ENCODE peak calls at places on chromosomes 4 and X, in nine cellular contexts. H is HCT116, G is right lobe of liver, J is NB4, O is testis, I is stomach, D is transverse colon, A is A549, R is spleen. E is an unnamed sample.

GRCh38 chr4:129172181-129172580 is 76.2 kb downstream of the C4orf33 start:
- DNase-seq in H (no peak), G (no peak), J (no peak), O (no peak), I (no peak), D (no peak), A (no peak), R (no peak), E (no peak)

GRCh38 chr4:164716901-164717300 is 37.0 kb upstream of the SMIM31 start:
- DNase-seq in H (no peak), G (no peak), J (peak), O (peak), I (no peak), D (no peak), A (no peak), R (no peak), E (no peak)

GRCh38 chrX:23752740-23753435 is 9.8 kb upstream of the ACOT9 start:
- DNase-seq in H (no peak), G (no peak), J (no peak), O (no peak), I (no peak), D (no peak), A (no peak), R (no peak), E (no peak)

GRCh38 chrX:24498975-24499374 is 33.9 kb downstream of the PDK3 start:
- DNase-seq in H (no peak), G (no peak), J (peak), O (no peak), I (no peak), D (no peak), A (peak), R (no peak), E (no peak)

GRCh38 chr4:176981551-176981950 is 188.8 kb upstream of the VEGFC start:
- DNase-seq in H (no peak), G (no peak), J (no peak), O (no peak), I (no peak), D (no peak), A (no peak), R (no peak), E (no peak)

GRCh38 chr4:137299281-137299680 is 233.0 kb downstream of the PCDH18 start:
- DNase-seq in H (no peak), G (no peak), J (no peak), O (no peak), I (no peak), D (no peak), A (no peak), R (no peak), E (no peak)

GRCh38 chr4:176077561-176077960 is 11.9 kb downstream of the WDR17 start:
- DNase-seq in H (no peak), G (no peak), J (no peak), O (no peak), I (no peak), D (no peak), A (no peak), R (no peak), E (no peak)

GRCh38 chrX:74286950-74287349 is 17.0 kb upstream of the ZCCHC13 start:
- DNase-seq in H (no peak), G (no peak), J (no peak), O (no peak), I (no peak), D (no peak), A (no peak), R (no peak), E (no peak)

GRCh38 chrX:64229145-64229544 is 1.3 kb downstream of the ASB12 start:
- DNase-seq in H (no peak), G (no peak), J (peak), O (no peak), I (no peak), D (peak), A (no peak), R (no peak), E (no peak)

GRCh38 chrX:75781618-75782017 is 3.4 kb downstream of the MAGEE2 start:
- DNase-seq in H (no peak), G (no peak), J (no peak), O (peak), I (no peak), D (no peak), A (no peak), R (no peak), E (peak)

GRCh38 chr4:3346146-3346545 is 53.3 kb downstream of the RGS12 start:
- DNase-seq in H (peak), G (no peak), J (peak), O (peak), I (peak), D (peak), A (peak), R (no peak), E (no peak)

GRCh38 chrX:153307546-153308175 is 13.9 kb downstream of the PNMA6F start:
- DNase-seq in H (no peak), G (no peak), J (peak), O (peak), I (no peak), D (no peak), A (no peak), R (no peak), E (no peak)

GRCh38 chr4:54232151-54232688 is 3.1 kb downstream of the PDGFRA start:
- DNase-seq in H (no peak), G (no peak), J (no peak), O (no peak), I (no peak), D (no peak), A (no peak), R (no peak), E (peak)

GRCh38 chr4:151659631-151660030 is 101.2 kb downstream of the GATB start:
- DNase-seq in H (no peak), G (no peak), J (no peak), O (peak), I (no peak), D (no peak), A (no peak), R (no peak), E (no peak)

GRCh38 chr4:123430031-123430430 is 33.4 kb downstream of the SPRY1 start:
- DNase-seq in H (no peak), G (no peak), J (peak), O (no peak), I (no peak), D (no peak), A (no peak), R (no peak), E (no peak)

GRCh38 chrX:84046403-84046984 is 141.5 kb downstream of the RPS6KA6 start:
- DNase-seq in H (no peak), G (no peak), J (peak), O (peak), I (peak), D (no peak), A (peak), R (no peak), E (no peak)

GRCh38 chr4:156052116-156052515 is 98.5 kb upstream of the CTSO start:
- DNase-seq in H (no peak), G (no peak), J (no peak), O (no peak), I (no peak), D (no peak), A (no peak), R (no peak), E (no peak)

GRCh38 chr4:42720514-42720913 is 63.6 kb upstream of the ATP8A1 start:
- DNase-seq in H (no peak), G (no peak), J (no peak), O (no peak), I (no peak), D (no peak), A (no peak), R (no peak), E (no peak)

GRCh38 chr4:145533011-145533410 is 51.4 kb downstream of the SMAD1 start:
- DNase-seq in H (no peak), G (no peak), J (no peak), O (no peak), I (no peak), D (no peak), A (no peak), R (no peak), E (no peak)

GRCh38 chr4:77481856-77482255 is 123.8 kb upstream of the CXCL13 start:
- DNase-seq in H (no peak), G (no peak), J (no peak), O (no peak), I (no peak), D (no peak), A (no peak), R (no peak), E (no peak)

GRCh38 chr4:71648448-71648847 is 135.4 kb downstream of the GC start:
- DNase-seq in H (no peak), G (no peak), J (no peak), O (no peak), I (no peak), D (no peak), A (no peak), R (no peak), E (no peak)

GRCh38 chr4:74624351-74625151 is 169.8 kb downstream of the BTC start:
- DNase-seq in H (peak), G (no peak), J (peak), O (no peak), I (no peak), D (no peak), A (peak), R (no peak), E (no peak)

GRCh38 chr4:101037249-101037648 is 310.1 kb downstream of the PPP3CA start:
- DNase-seq in H (peak), G (no peak), J (no peak), O (no peak), I (no peak), D (no peak), A (no peak), R (no peak), E (no peak)

GRCh38 chr4:65791807-65792308 is 121.6 kb upstream of the EPHA5 start:
- DNase-seq in H (no peak), G (no peak), J (peak), O (peak), I (no peak), D (no peak), A (no peak), R (no peak), E (no peak)

GRCh38 chr4:23822181-23822580 is 67.7 kb downstream of the PPARGC1A start:
- DNase-seq in H (no peak), G (no peak), J (no peak), O (no peak), I (no peak), D (no peak), A (no peak), R (no peak), E (no peak)

GRCh38 chr4:53192017-53192416 is 173.8 kb downstream of the SCFD2 start:
- DNase-seq in H (no peak), G (no peak), J (peak), O (no peak), I (no peak), D (no peak), A (no peak), R (no peak), E (no peak)

DNA sequence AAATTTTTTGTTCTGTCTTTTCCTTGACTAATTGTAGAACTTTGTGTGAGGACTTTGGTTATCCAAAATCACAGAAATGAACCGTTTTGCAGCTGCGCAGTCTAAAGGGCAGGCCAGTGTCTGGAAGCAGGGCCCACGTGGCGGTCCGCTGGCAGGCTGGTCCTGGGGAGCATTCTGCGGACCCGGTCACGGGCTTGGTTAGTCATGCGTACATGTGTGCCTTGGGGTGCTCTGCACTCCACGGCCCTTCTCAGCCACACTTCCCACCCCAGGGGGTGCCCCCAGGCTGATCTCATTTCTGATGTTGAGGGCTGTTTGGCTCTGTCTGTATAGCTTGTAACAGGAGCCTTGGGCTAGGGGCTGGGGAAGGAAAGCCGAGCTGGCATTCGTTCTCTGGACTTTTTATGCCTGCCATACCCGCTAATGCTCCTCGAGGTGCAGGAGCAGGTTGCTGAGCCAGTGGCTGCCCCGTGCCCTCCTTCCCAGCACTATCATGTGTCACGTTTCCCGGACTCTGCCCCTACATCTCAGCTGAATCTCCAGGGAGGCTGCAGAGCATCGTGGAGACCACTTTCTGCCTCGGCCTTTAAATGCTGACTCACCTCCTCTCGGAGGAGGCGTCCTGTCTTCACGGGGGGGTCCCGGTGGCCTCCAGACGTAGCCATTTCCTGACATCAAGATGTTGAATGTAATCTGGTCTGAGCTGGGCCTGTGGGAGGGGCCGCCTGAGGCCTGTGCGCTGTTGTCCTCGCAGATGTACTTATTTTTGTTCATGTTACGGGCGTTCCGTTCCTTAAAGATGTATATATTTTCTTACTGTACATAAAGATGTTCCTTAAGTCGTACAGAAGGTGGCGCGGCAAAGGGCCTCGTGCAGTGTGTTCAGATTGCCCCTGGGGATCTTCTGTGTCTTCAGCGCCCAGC is 11.4 kb upstream of the TADA2B start:
- DNase-seq in H (no peak), G (no peak), J (peak), O (no peak), I (no peak), D (no peak), A (no peak), R (no peak), E (no peak)
- TF ChIP-seq POLR2A in H (no peak), G (no peak), J (no peak), O (no peak), I (no peak), D (no peak), A (no peak), R (no peak), E (no peak)

GRCh38 chrX:78747471-78747870 is at the start of gene LPAR4:
- DNase-seq in H (no peak), G (no peak), J (no peak), O (peak), I (no peak), D (no peak), A (no peak), R (no peak), E (peak)
- H3K4me3 ChIP-seq in H (no peak), G (no peak), J (no peak), O (peak), I (peak), D (no peak), A (no peak), R (no peak), E (peak)

GRCh38 chr4:125357675-125358074 is 42.9 kb downstream of the FAT4 start:
- DNase-seq in H (no peak), G (no peak), J (no peak), O (no peak), I (no peak), D (no peak), A (no peak), R (no peak), E (no peak)

GRCh38 chr4:125359960-125360628 is 45.3 kb downstream of the FAT4 start:
- DNase-seq in H (no peak), G (no peak), J (no peak), O (no peak), I (no peak), D (no peak), A (no peak), R (no peak), E (no peak)

GRCh38 chr4:125360727-125361126 is 46.0 kb downstream of the FAT4 start:
- DNase-seq in H (no peak), G (no peak), J (no peak), O (no peak), I (no peak), D (no peak), A (no peak), R (no peak), E (no peak)

GRCh38 chr4:125358453-125358852 is 43.7 kb downstream of the FAT4 start:
- DNase-seq in H (no peak), G (no peak), J (no peak), O (no peak), I (no peak), D (no peak), A (no peak), R (no peak), E (no peak)

GRCh38 chr4:125359363-125359762 is 44.6 kb downstream of the FAT4 start:
- DNase-seq in H (no peak), G (no peak), J (no peak), O (no peak), I (no peak), D (no peak), A (no peak), R (no peak), E (no peak)
- TF ChIP-seq CTCF in H (no peak), G (no peak), J (no peak), O (no peak), I (no peak), D (no peak), A (no peak), R (no peak), E (no peak)

DNA sequence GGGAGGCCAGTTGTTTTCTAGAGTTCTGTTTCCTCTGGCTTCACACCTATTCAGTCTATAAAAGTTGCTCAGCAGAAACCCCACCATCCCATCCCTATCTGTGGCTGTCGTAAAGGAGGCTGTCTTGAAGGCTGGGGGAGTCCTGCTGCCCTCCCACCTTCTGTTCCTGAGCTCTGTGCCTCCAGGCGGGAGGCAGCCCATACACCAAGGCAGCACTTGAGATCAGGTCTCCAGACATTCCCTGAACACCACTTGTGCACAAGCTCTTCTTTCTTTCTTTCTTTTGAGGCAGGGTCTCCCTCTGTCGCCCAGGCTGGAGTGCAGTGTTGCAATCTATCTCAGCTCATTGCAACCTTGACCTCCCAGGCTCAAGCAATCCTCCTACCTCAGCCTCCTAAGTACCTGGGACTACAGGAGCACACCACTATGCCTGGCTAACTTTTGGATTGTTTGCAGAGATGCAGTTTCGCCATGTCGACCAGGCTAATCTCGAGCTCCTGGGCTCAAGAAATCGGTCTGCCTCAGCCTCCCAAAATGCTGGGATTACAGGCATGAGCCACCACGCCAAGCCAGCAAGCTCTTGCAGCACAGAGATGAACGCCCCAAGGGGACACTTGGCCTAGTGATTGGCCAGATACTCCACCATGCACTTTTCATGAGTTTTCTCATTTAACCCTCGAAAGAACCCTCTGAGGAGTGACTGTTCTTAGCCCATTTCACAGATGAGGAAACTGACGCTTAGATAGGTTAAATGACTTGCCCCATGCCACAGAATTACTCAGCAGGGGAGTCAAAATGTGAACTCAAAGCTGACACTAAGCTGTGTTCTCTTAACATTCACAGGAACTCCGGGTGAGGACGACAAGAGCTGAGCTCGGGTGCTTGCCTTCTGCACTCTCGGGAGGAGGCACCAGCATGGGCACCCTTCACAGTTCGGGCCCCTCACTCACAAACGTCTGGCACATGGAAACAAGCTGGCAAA is 55.8 kb upstream of the ENPP6 start:
- DNase-seq in H (no peak), G (no peak), J (no peak), O (no peak), I (no peak), D (no peak), A (no peak), R (no peak), E (no peak)
- TF ChIP-seq POLR2A in H (no peak), G (no peak), J (no peak), O (no peak), I (no peak), D (no peak), A (no peak), R (no peak), E (no peak)

DNA sequence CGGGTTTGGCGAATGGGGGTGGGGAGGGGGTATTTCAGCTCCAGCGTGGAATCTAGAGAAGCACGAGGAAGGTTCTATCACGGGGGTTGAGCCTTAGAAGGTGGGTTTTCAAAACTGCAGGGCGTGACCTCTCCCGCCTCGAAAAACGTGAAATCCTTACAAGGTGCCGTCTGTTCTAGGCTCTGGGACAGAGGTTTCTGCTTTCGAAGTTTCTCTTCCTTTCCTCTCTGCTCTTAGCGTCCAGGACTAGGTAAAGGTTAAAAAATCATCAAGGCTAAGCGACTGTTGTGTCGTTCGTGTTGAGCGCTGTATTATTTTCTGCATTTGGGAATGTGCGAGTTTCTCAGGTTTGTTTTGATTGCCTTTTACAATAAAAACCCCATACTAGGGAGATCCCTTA is 1.1 kb downstream of the FHL1 start:
- DNase-seq in H (no peak), G (no peak), J (no peak), O (no peak), I (no peak), D (no peak), A (no peak), R (no peak), E (no peak)
- H3K4me3 ChIP-seq in H (no peak), G (peak), J (no peak), O (peak), I (peak), D (peak), A (no peak), R (no peak), E (peak)

GRCh38 chr4:184097240-184097619 is 120.4 kb downstream of the ENPP6 start:
- DNase-seq in H (no peak), G (peak), J (no peak), O (peak), I (peak), D (peak), A (no peak), R (peak), E (peak)
- TF ChIP-seq CTCF in H (no peak), G (peak), J (no peak), O (peak), I (no peak), D (peak), A (no peak), R (peak), E (no peak)

GRCh38 chrX:38803609-38804480 is 2.6 kb downstream of the MID1IP1 start:
- DNase-seq in H (peak), G (peak), J (peak), O (peak), I (peak), D (peak), A (peak), R (peak), E (peak)
- TF ChIP-seq POLR2A in H (no peak), G (peak), J (peak), O (no peak), I (peak), D (peak), A (peak), R (peak), E (peak)

E was measured in ovary.